ENCODE peak calls at places on chromosome 18, in eight cellular contexts. W is anterior cingulate cortex; J is stimulated activated CD4-positive, alpha-beta T cell treated with anti-CD3 and anti-CD28 coated beads, Interleukin-4, amount 100 ng/mL, for 48 hours; H is NCI-H1105 treated with DMSO at 0.1 percent for 48 hours; V is GM23248; X is M059J; T is T-helper 22 cell; I is neuronal stem cell. U is an unnamed sample.

GRCh38 chr18:49858309-49859005 is 45.1 kb upstream of the ACAA2 start:
- DNase-seq in X (peak; percentile 67), T (peak; percentile 12), W (no peak), I (peak; percentile 70), H (peak; percentile 61), J (peak; percentile 33), V (peak; percentile 77), U (peak; percentile 57)

GRCh38 chr18:51446571-51447210 is 249.2 kb upstream of the MEX3C start:
- DNase-seq in I (no peak), W (no peak), J (no peak), X (no peak), V (no peak), H (no peak), T (no peak), U (no peak)

GRCh38 chr18:68916734-68917133 is 118.9 kb downstream of the CCDC102B start:
- DNase-seq in W (no peak), I (no peak), H (no peak), X (peak; percentile 83), V (peak; percentile 2), T (no peak), J (no peak), U (peak; percentile 40)

GRCh38 chr18:51154664-51155063 is 42.8 kb downstream of the MEX3C start:
- DNase-seq in H (no peak), W (no peak), V (no peak), J (no peak), X (no peak), T (no peak), I (no peak), U (no peak)

GRCh38 chr18:55110436-55110835 is 151.2 kb upstream of the CCDC68 start:
- DNase-seq in T (no peak), J (no peak), V (no peak), X (peak; percentile 34), H (no peak), W (no peak), I (no peak), U (no peak)

GRCh38 chr18:61333271-61333745 is at the start of gene CDH20:
- DNase-seq in I (peak; percentile 27), W (peak; percentile 62), T (no peak), J (no peak), X (no peak), H (no peak), V (no peak), U (no peak)

GRCh38 chr18:9766076-9766481 is 58.0 kb downstream of the RAB31 start:
- DNase-seq in I (no peak), J (no peak), X (no peak), T (no peak), H (no peak), V (no peak), W (no peak), U (no peak)

GRCh38 chr18:33577688-33578370 is at the start of gene ASXL3:
- DNase-seq in V (peak; percentile 46), W (peak; percentile 57), X (no peak), I (peak; percentile 54), H (peak; percentile 43), J (no peak), T (no peak), U (no peak)

GRCh38 chr18:74541703-74542555 is 7.6 kb downstream of the CNDP1 start:
- DNase-seq in W (peak; percentile 58), H (no peak), I (no peak), V (no peak), T (no peak), J (no peak), X (peak; percentile 34), U (no peak)

GRCh38 chr18:26757263-26758019 is 108.1 kb downstream of the AQP4 start:
- DNase-seq in I (no peak), X (no peak), W (no peak), J (no peak), H (no peak), T (no peak), V (no peak), U (no peak)

GRCh38 chr18:858016-858415 is 46.0 kb upstream of the YES1 start:
- DNase-seq in J (no peak), I (no peak), T (no peak), H (no peak), W (no peak), V (no peak), X (no peak), U (no peak)

GRCh38 chr18:60892441-60892840 is 440.8 kb upstream of the CDH20 start:
- DNase-seq in J (no peak), T (no peak), W (no peak), H (no peak), X (peak; percentile 44), I (no peak), V (peak; percentile 22), U (peak; percentile 46)

GRCh38 chr18:43719264-43719795 is 442.0 kb upstream of the SYT4 start:
- DNase-seq in I (no peak), H (no peak), J (no peak), V (no peak), T (no peak), X (peak; percentile 18), W (no peak), U (no peak)

GRCh38 chr18:77271720-77272481 is 22.3 kb downstream of the GALR1 start:
- DNase-seq in I (no peak), V (peak; percentile 62), W (no peak), X (peak; percentile 18), T (no peak), J (no peak), H (no peak), U (peak; percentile 9)

GRCh38 chr18:50653402-50654093 is 93.7 kb downstream of the MAPK4 start:
- DNase-seq in X (no peak), W (no peak), T (no peak), V (no peak), H (no peak), I (no peak), J (no peak), U (no peak)

GRCh38 chr18:45687617-45688016 is 36.4 kb upstream of the SLC14A1 start:
- DNase-seq in X (no peak), W (no peak), V (peak; percentile 9), I (no peak), T (no peak), H (no peak), J (no peak), U (no peak)

GRCh38 chr18:40367576-40367975 is 1587.5 kb upstream of the PIK3C3 start:
- DNase-seq in V (no peak), W (no peak), X (no peak), J (no peak), T (no peak), H (no peak), I (no peak), U (no peak)

GRCh38 chr18:40063488-40063887 is 1891.5 kb upstream of the PIK3C3 start:
- DNase-seq in J (no peak), H (no peak), W (no peak), I (no peak), V (no peak), X (no peak), T (no peak), U (no peak)

GRCh38 chr18:29644276-29644675 is 1398.3 kb downstream of the DSC3 start:
- DNase-seq in V (peak; percentile 64), X (peak; percentile 88), H (no peak), I (no peak), J (no peak), W (no peak), T (no peak), U (peak; percentile 83)

GRCh38 chr18:38052879-38053590 is 487.4 kb upstream of the CELF4 start:
- DNase-seq in I (no peak), W (no peak), V (no peak), T (no peak), J (no peak), H (no peak), X (no peak), U (no peak)

GRCh38 chr18:75727479-75727878 is 300.0 kb upstream of the SMIM21 start:
- DNase-seq in H (peak; percentile 19), J (peak; percentile 23), W (peak; percentile 26), I (peak; percentile 26), V (peak; percentile 68), T (no peak), X (peak; percentile 16), U (peak; percentile 71)

GRCh38 chr18:77207540-77207939 is 42.1 kb upstream of the GALR1 start:
- DNase-seq in H (peak; percentile 54), J (peak; percentile 19), X (peak; percentile 82), V (peak; percentile 89), T (peak; percentile 25), I (no peak), W (no peak), U (peak; percentile 95)

GRCh38 chr18:65093341-65093740 is 657.5 kb upstream of the CDH7 start:
- DNase-seq in T (no peak), V (no peak), X (no peak), W (no peak), I (no peak), H (no peak), J (no peak), U (no peak)

GRCh38 chr18:68034293-68034692 is 517.8 kb upstream of the DSEL start:
- DNase-seq in V (peak; percentile 59), T (no peak), X (no peak), H (no peak), W (no peak), J (no peak), I (no peak), U (no peak)

GRCh38 chr18:36527740-36528455 is 230.4 kb downstream of the FHOD3 start:
- DNase-seq in H (no peak), V (no peak), T (no peak), J (no peak), W (no peak), X (peak; percentile 30), I (no peak), U (no peak)

GRCh38 chr18:45686892-45687611 is 36.9 kb upstream of the SLC14A1 start:
- DNase-seq in T (peak; percentile 41), V (no peak), X (no peak), I (no peak), W (no peak), J (peak; percentile 26), H (no peak), U (peak; percentile 77)

GRCh38 chr18:808086-808485 is 4.0 kb downstream of the YES1 start:
- DNase-seq in H (peak; percentile 15), V (peak; percentile 60), X (no peak), T (no peak), I (no peak), W (no peak), J (no peak), U (peak; percentile 89)

GRCh38 chr18:43485565-43485964 is 208.3 kb upstream of the SYT4 start:
- DNase-seq in V (peak; percentile 1), W (no peak), T (no peak), I (no peak), X (no peak), H (no peak), J (no peak), U (no peak)

GRCh38 chr18:3869848-3870247 is 419.9 kb downstream of the TGIF1 start:
- DNase-seq in J (no peak), H (peak; percentile 23), T (no peak), X (peak; percentile 43), V (peak; percentile 76), I (peak; percentile 37), W (no peak), U (peak; percentile 55)

GRCh38 chr18:47790036-47790435 is 140.4 kb downstream of the SMAD2 start:
- DNase-seq in I (no peak), J (no peak), X (no peak), H (no peak), T (no peak), W (no peak), V (no peak), U (no peak)

U was measured in LHCN-M2.